ENCODE peak calls at places on chromosomes 16 and 17, in eight cellular contexts. M is naive thymus-derived CD4-positive, alpha-beta T cell; Y is prostate gland; O is Peyer's patch; B is tibial nerve; K is aorta; G is adipocyte; H is lung. P is an unnamed sample. For H3K36me3, the result is how much of the 10 kb centered on the place peaks cover.

GRCh38 chr17:68682913-68683312 is 81.7 kb upstream of the FAM20A start:
- DNase-seq in M (no peak), Y (no peak), O (no peak), B (no peak), K (no peak), G (no peak), H (no peak), P (no peak)

GRCh38 chr16:20285993-20286499 is 41.3 kb downstream of the GP2 start:
- DNase-seq in M (no peak), Y (no peak), O (no peak), B (no peak), K (no peak), G (no peak), H (no peak), P (no peak)

GRCh38 chr16:68265078-68265925 is 976 bp downstream of the SLC7A6 start:
- DNase-seq in M (peak), Y (peak), O (peak), B (peak), K (peak), G (peak), H (peak), P (no peak)

GRCh38 chr16:50259334-50260205 is 6.8 kb upstream of the ADCY7 start:
- DNase-seq in M (no peak), Y (no peak), O (peak), B (peak), K (peak), G (no peak), H (no peak), P (no peak)

GRCh38 chr17:34306466-34306865 is 12.8 kb upstream of the CCL8 start:
- DNase-seq in M (no peak), Y (no peak), O (no peak), B (no peak), K (no peak), G (peak), H (peak), P (no peak)

GRCh38 chr17:75490953-75491649 is 24.2 kb downstream of the CASKIN2 start:
- DNase-seq in M (no peak), Y (no peak), O (no peak), B (no peak), K (no peak), G (no peak), H (no peak), P (no peak)

GRCh38 chr16:56305956-56306565 is 114.8 kb downstream of the GNAO1 start:
- DNase-seq in M (no peak), Y (no peak), O (no peak), B (no peak), K (no peak), G (no peak), H (no peak), P (peak)

GRCh38 chr17:1576500-1576899 is 13.9 kb upstream of the PITPNA start:
- DNase-seq in M (no peak), Y (no peak), O (no peak), B (no peak), K (no peak), G (no peak), H (no peak), P (peak)

GRCh38 chr17:73510981-73511442 is 133.2 kb downstream of the SDK2 start:
- DNase-seq in M (no peak), Y (no peak), O (no peak), B (no peak), K (no peak), G (no peak), H (no peak), P (no peak)

GRCh38 chr16:88453621-88454314 is 688 bp downstream of the ZFPM1 start:
- DNase-seq in M (no peak), Y (no peak), O (no peak), B (no peak), K (no peak), G (peak), H (no peak), P (no peak)

GRCh38 chr16:10583269-10583668 is 2.9 kb upstream of the EMP2 start:
- DNase-seq in M (no peak), Y (no peak), O (no peak), B (no peak), K (no peak), G (no peak), H (no peak), P (no peak)

GRCh38 chr17:31279401-31279800 is 17.6 kb downstream of the OMG start:
- DNase-seq in M (no peak), Y (no peak), O (no peak), B (no peak), K (no peak), G (no peak), H (no peak), P (no peak)

GRCh38 chr16:672851-673250 is 2.6 kb upstream of the RHBDL1 start:
- DNase-seq in M (no peak), Y (no peak), O (no peak), B (no peak), K (no peak), G (no peak), H (no peak), P (no peak)

GRCh38 chr16:70638814-70639792 is 7.3 kb upstream of the IL34 start:
- DNase-seq in M (no peak), Y (no peak), O (peak), B (no peak), K (no peak), G (peak), H (no peak), P (no peak)

GRCh38 chr17:1905190-1905919 is 75.5 kb downstream of the RPA1 start:
- DNase-seq in M (no peak), Y (no peak), O (no peak), B (no peak), K (no peak), G (no peak), H (no peak), P (no peak)

DNA sequence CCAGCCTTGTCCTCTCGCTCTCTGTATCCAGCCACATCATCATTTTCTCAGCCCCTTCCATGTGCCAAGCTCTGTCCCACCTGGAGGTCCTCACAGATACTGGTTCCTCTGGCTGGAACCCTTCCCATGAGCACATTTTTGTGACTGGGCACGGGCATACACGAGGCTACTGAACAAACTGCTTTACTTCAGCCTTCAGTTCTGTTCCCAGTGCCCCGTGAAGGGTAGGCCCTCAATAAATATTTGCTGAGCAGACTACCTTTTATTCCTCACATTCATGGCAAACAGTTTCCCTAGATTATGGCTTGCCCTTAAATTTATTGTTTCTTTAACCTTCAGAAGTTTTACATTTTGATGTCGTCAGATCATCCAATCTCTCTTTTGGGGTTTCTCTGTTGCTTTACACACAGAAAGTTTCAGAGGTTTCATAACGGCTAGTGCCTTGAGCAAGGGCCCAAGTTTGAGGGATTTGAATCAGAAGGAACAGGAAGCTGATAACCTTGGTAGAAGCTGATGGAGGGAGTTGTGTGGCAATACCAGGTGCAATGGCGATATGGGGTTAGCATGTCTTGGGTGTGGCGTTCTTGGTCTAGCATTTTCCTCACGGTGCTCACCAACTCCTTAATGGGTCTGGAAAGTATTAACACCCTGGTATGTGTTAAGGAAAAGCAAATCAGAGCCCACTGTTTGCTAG is 27.8 kb downstream of the TMEM92 start:
- DNase-seq in M (no peak), Y (no peak), O (no peak), B (no peak), K (no peak), G (no peak), H (no peak), P (no peak)
- H3K36me3 ChIP-seq in M (under half), Y (under half), O (under half), B (under half), K (under half), G (under half), H (under half), P (under half)

DNA sequence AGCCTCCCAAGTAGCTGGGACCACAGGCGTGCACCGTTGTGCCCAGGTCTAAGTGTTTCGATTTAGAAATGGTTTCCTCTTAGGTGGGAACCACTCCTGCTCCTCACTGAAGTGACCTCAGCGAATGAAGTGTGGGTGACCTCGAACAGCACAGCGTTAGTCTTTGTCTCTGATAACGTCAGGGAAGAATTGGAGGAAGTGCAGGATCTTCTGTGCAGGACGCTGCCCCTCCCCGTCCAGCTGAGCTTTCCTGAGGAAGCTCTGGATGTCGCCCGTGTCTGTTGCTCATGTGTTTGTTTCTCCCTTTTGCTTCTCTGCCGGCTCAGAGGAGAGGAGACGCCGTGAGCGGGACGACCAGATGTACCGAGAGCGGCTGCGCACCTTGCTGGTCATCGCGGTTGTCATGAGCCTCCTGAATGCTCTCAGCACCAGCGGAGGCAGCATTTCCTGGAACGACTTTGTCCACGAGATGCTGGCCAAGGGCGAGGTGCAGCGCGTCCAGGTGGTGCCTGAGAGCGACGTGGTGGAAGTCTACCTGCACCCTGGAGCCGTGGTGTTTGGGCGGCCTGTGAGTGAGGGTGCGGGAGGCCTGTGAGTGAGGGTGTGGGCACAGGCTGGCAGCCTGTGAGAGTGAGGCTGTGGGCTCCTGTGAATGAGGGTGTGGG is 15.6 kb downstream of the SPG7 start:
- DNase-seq in M (no peak), Y (no peak), O (no peak), B (no peak), K (no peak), G (no peak), H (no peak), P (no peak)
- H3K36me3 ChIP-seq in M (half or more), Y (under half), O (under half), B (under half), K (under half), G (half or more), H (under half), P (under half)

GRCh38 chr17:16450028-16450427 is 34.7 kb downstream of the TRPV2 start:
- DNase-seq in M (no peak), Y (no peak), O (no peak), B (no peak), K (no peak), G (no peak), H (no peak), P (no peak)
- H3K36me3 ChIP-seq in M (under half), Y (under half), O (under half), B (under half), K (under half), G (under half), H (under half), P (under half)

GRCh38 chr17:80388601-80389000 is 26.4 kb upstream of the ENDOV start:
- DNase-seq in M (no peak), Y (no peak), O (no peak), B (no peak), K (no peak), G (no peak), H (no peak), P (no peak)
- H3K36me3 ChIP-seq in M (half or more), Y (under half), O (under half), B (under half), K (under half), G (half or more), H (under half), P (half or more)

DNA sequence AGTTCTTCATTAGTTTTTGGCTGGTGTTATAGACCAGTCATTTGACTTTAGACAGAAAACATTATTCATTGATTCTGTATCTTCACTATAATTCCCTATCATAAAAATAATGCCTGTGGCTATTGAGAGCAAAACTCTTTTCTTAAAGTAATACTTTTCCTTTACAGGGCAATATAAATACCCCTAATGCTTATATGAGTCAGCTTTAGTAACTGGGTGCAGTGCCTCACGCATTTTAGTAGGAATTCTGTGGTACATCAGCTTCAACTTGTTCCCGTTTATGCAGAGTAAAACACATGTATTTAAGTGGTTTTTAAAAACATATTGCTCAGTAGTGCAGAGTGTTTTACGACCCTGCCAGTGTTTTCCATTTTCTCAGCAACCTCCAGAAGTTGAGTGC is 68.1 kb downstream of the SEC14L1 start:
- DNase-seq in M (no peak), Y (no peak), O (no peak), B (no peak), K (no peak), G (no peak), H (no peak), P (no peak)
- H3K36me3 ChIP-seq in M (half or more), Y (under half), O (under half), B (under half), K (under half), G (half or more), H (under half), P (half or more)

GRCh38 chr17:5418858-5419355 is 555 bp downstream of the NUP88 start:
- DNase-seq in M (peak), Y (peak), O (peak), B (no peak), K (no peak), G (peak), H (peak), P (no peak)

GRCh38 chr17:5410594-5411272 is 8.7 kb downstream of the NUP88 start:
- DNase-seq in M (no peak), Y (no peak), O (no peak), B (no peak), K (no peak), G (no peak), H (no peak), P (no peak)

GRCh38 chr17:5416886-5417285 is 2.6 kb downstream of the NUP88 start:
- DNase-seq in M (no peak), Y (no peak), O (no peak), B (no peak), K (no peak), G (no peak), H (no peak), P (no peak)

GRCh38 chr17:5419356-5419958 is at the start of gene NUP88:
- DNase-seq in M (peak), Y (peak), O (peak), B (peak), K (peak), G (peak), H (peak), P (peak)

DNA sequence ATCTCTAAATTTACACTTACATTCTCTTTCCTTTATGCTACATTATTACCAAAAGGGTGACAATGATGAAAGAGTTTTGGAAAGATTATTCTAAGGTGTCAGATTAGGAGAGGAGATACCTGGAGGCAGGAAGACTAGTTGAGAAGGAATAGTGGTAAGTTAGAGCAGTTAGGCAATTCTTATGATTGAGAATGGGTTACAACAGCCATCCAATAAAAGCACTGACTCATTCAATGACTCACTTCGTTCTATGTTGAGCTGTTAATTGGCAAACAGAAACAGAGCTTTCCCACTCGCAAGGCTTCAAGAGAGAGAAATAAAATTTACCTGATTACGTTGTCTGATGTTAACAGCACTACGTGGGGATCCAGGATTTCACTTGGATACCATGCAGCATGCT is 5.8 kb downstream of the NUP88 start:
- DNase-seq in M (no peak), Y (no peak), O (no peak), B (no peak), K (no peak), G (peak), H (no peak), P (no peak)
- H3K36me3 ChIP-seq in M (half or more), Y (under half), O (under half), B (under half), K (under half), G (half or more), H (under half), P (under half)

DNA sequence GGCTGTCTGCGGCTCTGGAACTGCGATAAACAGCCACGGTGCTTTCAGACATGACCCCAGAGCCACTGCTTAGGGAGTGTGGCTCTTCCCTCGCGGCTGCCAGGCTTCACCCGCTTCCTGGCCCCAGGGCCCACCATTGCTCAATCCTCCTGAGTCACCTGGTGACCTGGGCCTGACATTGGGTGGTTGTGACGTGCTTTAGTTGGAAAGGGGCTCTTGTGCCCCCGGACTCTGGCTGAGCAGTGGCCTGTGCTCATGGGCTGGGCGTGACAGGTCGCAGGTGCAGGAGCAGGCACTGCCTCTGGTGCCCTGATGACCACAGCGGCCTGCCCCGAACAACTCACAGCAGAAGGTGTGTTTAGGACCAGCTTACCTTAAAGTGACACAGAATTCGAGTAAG is 8.6 kb upstream of the NUDT16L1 start:
- DNase-seq in M (no peak), Y (no peak), O (no peak), B (no peak), K (no peak), G (no peak), H (no peak), P (peak)
- H3K36me3 ChIP-seq in M (half or more), Y (under half), O (under half), B (under half), K (under half), G (half or more), H (under half), P (under half)

GRCh38 chr16:67030221-67030962 is 1.4 kb downstream of the CBFB start:
- DNase-seq in M (no peak), Y (no peak), O (peak), B (no peak), K (no peak), G (no peak), H (no peak), P (no peak)
- H3K36me3 ChIP-seq in M (under half), Y (under half), O (under half), B (under half), K (under half), G (under half), H (under half), P (under half)

GRCh38 chr17:82961366-82962162 is 117.8 kb upstream of the METRNL start:
- DNase-seq in M (no peak), Y (no peak), O (peak), B (no peak), K (no peak), G (no peak), H (no peak), P (peak)

GRCh38 chr17:82959242-82959930 is 119.6 kb upstream of the ZNF750 start:
- DNase-seq in M (no peak), Y (no peak), O (peak), B (no peak), K (no peak), G (no peak), H (no peak), P (peak)

GRCh38 chr17:82962163-82962720 is 117.2 kb upstream of the METRNL start:
- DNase-seq in M (no peak), Y (no peak), O (peak), B (no peak), K (no peak), G (peak), H (no peak), P (peak)

GRCh38 chr17:82959990-82960418 is 119.4 kb upstream of the METRNL start:
- DNase-seq in M (no peak), Y (no peak), O (no peak), B (no peak), K (no peak), G (no peak), H (no peak), P (peak)

GRCh38 chr17:82960419-82961271 is 118.8 kb upstream of the METRNL start:
- DNase-seq in M (no peak), Y (no peak), O (peak), B (no peak), K (no peak), G (no peak), H (no peak), P (no peak)
- H3K36me3 ChIP-seq in M (under half), Y (under half), O (under half), B (under half), K (under half), G (under half), H (under half), P (under half)

GRCh38 chr16:27894441-27894840 is 169.1 kb downstream of the GSG1L start:
- DNase-seq in M (no peak), Y (no peak), O (no peak), B (no peak), K (no peak), G (no peak), H (no peak), P (no peak)

GRCh38 chr16:27890006-27890405 is 173.5 kb downstream of the GSG1L start:
- DNase-seq in M (no peak), Y (no peak), O (no peak), B (no peak), K (no peak), G (no peak), H (no peak), P (no peak)

GRCh38 chr16:27890866-27891265 is 172.6 kb downstream of the GSG1L start:
- DNase-seq in M (no peak), Y (no peak), O (no peak), B (no peak), K (no peak), G (no peak), H (no peak), P (no peak)

DNA sequence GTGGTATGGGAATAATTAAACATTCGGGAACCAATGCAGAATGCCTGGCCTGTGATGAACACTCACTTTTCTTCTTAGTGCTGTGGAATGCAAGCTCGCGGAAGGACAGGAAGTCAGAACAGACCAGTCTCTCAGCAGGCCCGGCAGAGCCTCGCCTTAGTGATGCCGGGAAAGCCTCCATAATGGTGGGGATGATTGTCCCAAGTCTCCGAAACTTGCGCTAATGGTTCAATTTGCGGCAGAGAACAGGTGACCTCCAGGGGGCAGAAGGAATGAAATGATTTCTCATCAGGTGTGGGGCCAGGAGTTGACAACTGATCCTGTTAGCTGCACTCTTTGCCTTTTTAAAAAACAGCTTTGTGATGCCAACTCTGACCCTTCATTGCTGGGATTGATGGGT is 170.6 kb downstream of the GSG1L start:
- DNase-seq in M (no peak), Y (no peak), O (no peak), B (no peak), K (no peak), G (no peak), H (no peak), P (no peak)
- H3K36me3 ChIP-seq in M (under half), Y (under half), O (under half), B (under half), K (under half), G (under half), H (under half), P (under half)

P was measured in right lobe of liver.